ENCODE peak calls at places on chromosome 6, in eight cellular contexts. A is H7, O is ureter, E is iPS-NIHi11, L is foreskin fibroblast, F is left lobe of liver, R is DMS153, U is right lobe of liver. T is an unnamed sample.
A peak's percentile ranks its signal among the peaks of the same experiment; 100 is the strongest.

GRCh38 chr6:27940766-27941165 is 16.3 kb upstream of the OR2B6 start:
- DNase-seq in U (no peak), L (no peak), O (no peak), A (no peak), R (no peak), E (no peak), F (no peak), T (no peak)

GRCh38 chr6:101770116-101770515 is 376.6 kb downstream of the GRIK2 start:
- DNase-seq in A (no peak), L (no peak), U (no peak), R (no peak), O (no peak), E (no peak), F (no peak), T (peak; percentile 100)

GRCh38 chr6:106379951-106380350 is 19.4 kb downstream of the CRYBG1 start:
- DNase-seq in F (no peak), L (no peak), U (no peak), R (no peak), O (no peak), A (no peak), E (no peak), T (no peak)

GRCh38 chr6:111361648-111362047 is 121.4 kb downstream of the REV3L start:
- DNase-seq in R (no peak), F (no peak), L (peak; percentile 58), E (peak; percentile 53), U (no peak), A (peak; percentile 43), O (no peak), T (peak; percentile 27)

GRCh38 chr6:53887318-53887717 is 92.5 kb downstream of the LRRC1 start:
- DNase-seq in A (no peak), O (no peak), E (no peak), F (no peak), U (no peak), L (no peak), R (no peak), T (no peak)

GRCh38 chr6:4935486-4935885 is 68.4 kb downstream of the RPP40 start:
- DNase-seq in O (no peak), E (no peak), A (no peak), F (no peak), U (no peak), R (no peak), L (no peak), T (no peak)

GRCh38 chr6:115783402-115784061 is 277.2 kb downstream of the FRK start:
- DNase-seq in F (peak; percentile 80), O (no peak), U (peak; percentile 58), R (no peak), L (peak; percentile 79), E (no peak), A (no peak), T (no peak)

GRCh38 chr6:105894556-105894955 is 191.6 kb upstream of the PRDM1 start:
- DNase-seq in O (no peak), A (no peak), E (no peak), F (no peak), R (no peak), L (peak; percentile 62), U (no peak), T (no peak)

GRCh38 chr6:108920751-108921150 is 72.5 kb downstream of the ARMC2 start:
- DNase-seq in L (no peak), R (no peak), U (no peak), E (peak; percentile 72), F (no peak), A (peak; percentile 67), O (no peak), T (no peak)

GRCh38 chr6:133337312-133337711 is 96.2 kb downstream of the EYA4 start:
- DNase-seq in E (no peak), A (no peak), U (no peak), F (no peak), L (peak; percentile 61), R (no peak), O (no peak), T (no peak)

GRCh38 chr6:96522469-96523009 is 933 bp downstream of the UFL1 start:
- DNase-seq in L (peak; percentile 23), E (no peak), O (no peak), U (no peak), A (no peak), F (no peak), R (no peak), T (peak; percentile 36)

GRCh38 chr6:912871-913663 is 220.1 kb upstream of the EXOC2 start:
- DNase-seq in L (peak; percentile 89), U (no peak), R (no peak), F (no peak), E (peak; percentile 77), O (peak; percentile 62), A (peak; percentile 87), T (peak; percentile 4)

GRCh38 chr6:79868098-79868722 is 79.1 kb downstream of the ELOVL4 start:
- DNase-seq in A (peak; percentile 54), E (peak; percentile 63), L (peak; percentile 79), O (peak; percentile 49), R (peak; percentile 88), F (no peak), U (no peak), T (peak; percentile 86)

GRCh38 chr6:42316981-42317380 is 99.3 kb upstream of the MRPS10 start:
- DNase-seq in O (no peak), E (no peak), A (no peak), L (peak; percentile 23), R (no peak), U (no peak), F (no peak), T (no peak)

GRCh38 chr6:82057846-82058554 is 189.5 kb downstream of the IBTK start:
- DNase-seq in U (no peak), F (no peak), L (peak; percentile 93), E (no peak), R (peak; percentile 7), O (no peak), A (no peak), T (no peak)